ENCODE peak calls at places on chromosome 1, in six cellular contexts. One of them, this sample, is unnamed.

GRCh38 chr1:11357291-11357690 is 84.3 kb downstream of the UBIAD1 start:
- DNase-seq in activated CD8-positive, alpha-beta memory T cell treated with anti-CD3 and anti-CD28 coated beads for 24 hours: no peak
- DNase-seq in GM23338: peak
- DNase-seq in pancreas: no peak
- DNase-seq in AG08396: no peak
- DNase-seq in substantia nigra: no peak
- DNase-seq in this sample: no peak

GRCh38 chr1:30295674-30296073 is 427.7 kb downstream of the MATN1 start:
- DNase-seq in substantia nigra: no peak
- DNase-seq in activated CD8-positive, alpha-beta memory T cell treated with anti-CD3 and anti-CD28 coated beads for 24 hours: no peak
- DNase-seq in GM23338: no peak
- DNase-seq in pancreas: no peak
- DNase-seq in AG08396: no peak
- DNase-seq in this sample: no peak

GRCh38 chr1:154870117-154870571 is at the start of gene KCNN3:
- DNase-seq in activated CD8-positive, alpha-beta memory T cell treated with anti-CD3 and anti-CD28 coated beads for 24 hours: peak
- DNase-seq in GM23338: peak
- DNase-seq in pancreas: peak
- DNase-seq in AG08396: peak
- DNase-seq in substantia nigra: peak
- DNase-seq in this sample: peak

GRCh38 chr1:20248954-20249612 is 41.6 kb upstream of the VWA5B1 start:
- DNase-seq in substantia nigra: no peak
- DNase-seq in GM23338: no peak
- DNase-seq in activated CD8-positive, alpha-beta memory T cell treated with anti-CD3 and anti-CD28 coated beads for 24 hours: no peak
- DNase-seq in pancreas: no peak
- DNase-seq in AG08396: no peak
- DNase-seq in this sample: no peak

GRCh38 chr1:244778356-244778755 is 57.1 kb upstream of the COX20 start:
- DNase-seq in substantia nigra: no peak
- DNase-seq in pancreas: no peak
- DNase-seq in GM23338: no peak
- DNase-seq in activated CD8-positive, alpha-beta memory T cell treated with anti-CD3 and anti-CD28 coated beads for 24 hours: no peak
- DNase-seq in AG08396: peak
- DNase-seq in this sample: no peak

GRCh38 chr1:150168960-150169565 is 19.3 kb downstream of the PLEKHO1 start:
- DNase-seq in AG08396: peak
- DNase-seq in GM23338: peak
- DNase-seq in activated CD8-positive, alpha-beta memory T cell treated with anti-CD3 and anti-CD28 coated beads for 24 hours: peak
- DNase-seq in pancreas: no peak
- DNase-seq in substantia nigra: no peak
- DNase-seq in this sample: peak

GRCh38 chr1:107726860-107727259 is 238.1 kb downstream of the VAV3 start:
- DNase-seq in substantia nigra: no peak
- DNase-seq in GM23338: no peak
- DNase-seq in AG08396: no peak
- DNase-seq in activated CD8-positive, alpha-beta memory T cell treated with anti-CD3 and anti-CD28 coated beads for 24 hours: no peak
- DNase-seq in pancreas: no peak
- DNase-seq in this sample: no peak

GRCh38 chr1:151309851-151310323 is 17.3 kb downstream of the PI4KB start:
- DNase-seq in GM23338: peak
- DNase-seq in activated CD8-positive, alpha-beta memory T cell treated with anti-CD3 and anti-CD28 coated beads for 24 hours: no peak
- DNase-seq in AG08396: no peak
- DNase-seq in pancreas: no peak
- DNase-seq in substantia nigra: no peak
- DNase-seq in this sample: no peak

GRCh38 chr1:181083842-181084605 is 4.5 kb upstream of the IER5 start:
- DNase-seq in activated CD8-positive, alpha-beta memory T cell treated with anti-CD3 and anti-CD28 coated beads for 24 hours: no peak
- DNase-seq in substantia nigra: no peak
- DNase-seq in GM23338: peak
- DNase-seq in AG08396: no peak
- DNase-seq in pancreas: peak
- DNase-seq in this sample: no peak

GRCh38 chr1:101136739-101137138 is 100.1 kb upstream of the S1PR1 start:
- DNase-seq in pancreas: no peak
- DNase-seq in AG08396: no peak
- DNase-seq in substantia nigra: no peak
- DNase-seq in activated CD8-positive, alpha-beta memory T cell treated with anti-CD3 and anti-CD28 coated beads for 24 hours: no peak
- DNase-seq in GM23338: peak
- DNase-seq in this sample: peak

GRCh38 chr1:186806477-186806876 is 22.3 kb upstream of the PLA2G4A start:
- DNase-seq in GM23338: peak
- DNase-seq in activated CD8-positive, alpha-beta memory T cell treated with anti-CD3 and anti-CD28 coated beads for 24 hours: no peak
- DNase-seq in AG08396: no peak
- DNase-seq in pancreas: no peak
- DNase-seq in substantia nigra: no peak
- DNase-seq in this sample: peak

GRCh38 chr1:81699234-81699633 is 101.5 kb upstream of the ADGRL2 start:
- DNase-seq in pancreas: no peak
- DNase-seq in GM23338: peak
- DNase-seq in AG08396: no peak
- DNase-seq in activated CD8-positive, alpha-beta memory T cell treated with anti-CD3 and anti-CD28 coated beads for 24 hours: no peak
- DNase-seq in substantia nigra: no peak
- DNase-seq in this sample: no peak

GRCh38 chr1:43441894-43442632 is 11.7 kb downstream of the HYI start:
- DNase-seq in activated CD8-positive, alpha-beta memory T cell treated with anti-CD3 and anti-CD28 coated beads for 24 hours: no peak
- DNase-seq in GM23338: no peak
- DNase-seq in pancreas: no peak
- DNase-seq in substantia nigra: no peak
- DNase-seq in AG08396: no peak
- DNase-seq in this sample: no peak

GRCh38 chr1:114234408-114235119 is 80.9 kb upstream of the SYT6 start:
- DNase-seq in GM23338: no peak
- DNase-seq in pancreas: no peak
- DNase-seq in AG08396: no peak
- DNase-seq in activated CD8-positive, alpha-beta memory T cell treated with anti-CD3 and anti-CD28 coated beads for 24 hours: no peak
- DNase-seq in substantia nigra: no peak
- DNase-seq in this sample: no peak

GRCh38 chr1:116036255-116036654 is 59.9 kb downstream of the SLC22A15 start:
- DNase-seq in substantia nigra: no peak
- DNase-seq in GM23338: peak
- DNase-seq in AG08396: no peak
- DNase-seq in activated CD8-positive, alpha-beta memory T cell treated with anti-CD3 and anti-CD28 coated beads for 24 hours: no peak
- DNase-seq in pancreas: no peak
- DNase-seq in this sample: no peak